ENCODE peak calls at places on chromosome 4, in eight cellular contexts. L is hepatocyte, N is MM.1S, E is GM23248, T is HCT116, Q is OCI-LY7, I is neural progenitor cell, J is GM23338. H is an unnamed sample. For H3K4me1, the result is how much of the 10 kb centered on the place peaks cover.

GRCh38 chr4:153222162-153222789 is 18.0 kb downstream of the TRIM2 start:
- DNase-seq in L (peak), N (peak), E (peak), T (no peak), Q (no peak), I (peak), J (peak), H (peak)

GRCh38 chr4:136818811-136819210 is 713.5 kb downstream of the PCDH18 start:
- DNase-seq in L (no peak), N (no peak), E (no peak), T (no peak), Q (no peak), I (no peak), J (no peak), H (no peak)

GRCh38 chr4:154807042-154807630 is 26.1 kb downstream of the RBM46 start:
- DNase-seq in L (peak), N (peak), E (peak), T (peak), Q (peak), I (peak), J (peak), H (peak)

GRCh38 chr4:125168531-125168930 is 146.2 kb upstream of the FAT4 start:
- DNase-seq in L (no peak), N (no peak), E (peak), T (no peak), Q (no peak), I (no peak), J (no peak), H (no peak)

GRCh38 chr4:20618010-20618409 is 82.2 kb upstream of the PACRGL start:
- DNase-seq in L (peak), N (no peak), E (no peak), T (no peak), Q (no peak), I (peak), J (no peak), H (no peak)

GRCh38 chr4:119626420-119626819 is 2.2 kb downstream of the PDE5A start:
- DNase-seq in L (no peak), N (no peak), E (peak), T (no peak), Q (no peak), I (no peak), J (no peak), H (no peak)

GRCh38 chr4:14415146-14415545 is 587.1 kb upstream of the CPEB2 start:
- DNase-seq in L (peak), N (no peak), E (peak), T (no peak), Q (no peak), I (peak), J (peak), H (peak)

GRCh38 chr4:94912606-94913005 is 154.9 kb downstream of the BMPR1B start:
- DNase-seq in L (no peak), N (no peak), E (no peak), T (no peak), Q (no peak), I (no peak), J (no peak), H (no peak)

GRCh38 chr4:153547520-153547919 is 81.4 kb downstream of the TMEM131L start:
- DNase-seq in L (no peak), N (no peak), E (no peak), T (no peak), Q (no peak), I (no peak), J (no peak), H (no peak)

GRCh38 chr4:18292411-18292810 is 270.9 kb upstream of the LCORL start:
- DNase-seq in L (no peak), N (no peak), E (no peak), T (no peak), Q (no peak), I (no peak), J (no peak), H (no peak)

GRCh38 chr4:86481429-86481828 is 112.7 kb upstream of the PTPN13 start:
- DNase-seq in L (no peak), N (no peak), E (no peak), T (no peak), Q (no peak), I (peak), J (peak), H (peak)

GRCh38 chr4:88613417-88613875 is 21.2 kb downstream of the HERC3 start:
- DNase-seq in L (no peak), N (no peak), E (no peak), T (no peak), Q (peak), I (no peak), J (peak), H (no peak)

GRCh38 chr4:176186721-176187395 is 8.5 kb downstream of the SPATA4 start:
- DNase-seq in L (no peak), N (no peak), E (no peak), T (no peak), Q (no peak), I (no peak), J (no peak), H (no peak)

GRCh38 chr4:184362338-184362737 is 112.0 kb downstream of the IRF2 start:
- DNase-seq in L (no peak), N (no peak), E (no peak), T (no peak), Q (no peak), I (no peak), J (no peak), H (no peak)

GRCh38 chr4:181647396-181648107 is 595.6 kb upstream of the TENM3 start:
- DNase-seq in L (no peak), N (no peak), E (peak), T (no peak), Q (no peak), I (peak), J (peak), H (no peak)

GRCh38 chr4:8182858-8183725 is 16.0 kb upstream of the SH3TC1 start:
- DNase-seq in L (peak), N (no peak), E (peak), T (peak), Q (no peak), I (no peak), J (no peak), H (peak)

GRCh38 chr4:185872747-185873380 is 60.9 kb upstream of the SORBS2 start:
- DNase-seq in L (no peak), N (no peak), E (no peak), T (peak), Q (no peak), I (no peak), J (no peak), H (no peak)

GRCh38 chr4:89222171-89222570 is 85.4 kb downstream of the GPRIN3 start:
- DNase-seq in L (peak), N (peak), E (no peak), T (peak), Q (no peak), I (no peak), J (no peak), H (peak)

GRCh38 chr4:167966161-167966560 is 126.2 kb upstream of the ANXA10 start:
- DNase-seq in L (no peak), N (no peak), E (no peak), T (no peak), Q (no peak), I (no peak), J (peak), H (peak)

GRCh38 chr4:105196523-105197145 is 50.0 kb downstream of the TET2 start:
- DNase-seq in L (no peak), N (no peak), E (peak), T (peak), Q (no peak), I (no peak), J (peak), H (peak)

GRCh38 chr4:125266901-125267601 is 47.7 kb upstream of the FAT4 start:
- DNase-seq in L (peak), N (no peak), E (peak), T (no peak), Q (no peak), I (no peak), J (no peak), H (peak)

GRCh38 chr4:15725608-15726007 is 22.7 kb downstream of the BST1 start:
- DNase-seq in L (no peak), N (no peak), E (no peak), T (no peak), Q (no peak), I (no peak), J (no peak), H (no peak)

GRCh38 chr4:109065006-109065405 is 237.5 kb downstream of the COL25A1 start:
- DNase-seq in L (no peak), N (no peak), E (no peak), T (no peak), Q (no peak), I (no peak), J (no peak), H (no peak)

GRCh38 chr4:5378002-5378401 is 326.7 kb downstream of the STK32B start:
- DNase-seq in L (no peak), N (no peak), E (peak), T (peak), Q (no peak), I (peak), J (peak), H (peak)

GRCh38 chr4:125440814-125441213 is 126.1 kb downstream of the FAT4 start:
- DNase-seq in L (no peak), N (no peak), E (no peak), T (no peak), Q (no peak), I (no peak), J (no peak), H (no peak)

GRCh38 chr4:153788064-153788418 is 842 bp downstream of the SFRP2 start:
- DNase-seq in L (no peak), N (no peak), E (no peak), T (no peak), Q (no peak), I (peak), J (peak), H (no peak)

GRCh38 chr4:23384741-23385140 is 505.1 kb downstream of the PPARGC1A start:
- DNase-seq in L (no peak), N (no peak), E (no peak), T (no peak), Q (no peak), I (no peak), J (no peak), H (peak)

GRCh38 chr4:109548655-109549054 is 11.4 kb upstream of the MCUB start:
- DNase-seq in L (peak), N (no peak), E (peak), T (no peak), Q (no peak), I (no peak), J (no peak), H (peak)

GRCh38 chr4:25144870-25145481 is 15.3 kb downstream of the SEPSECS start:
- DNase-seq in L (peak), N (peak), E (peak), T (peak), Q (peak), I (peak), J (peak), H (peak)

GRCh38 chr4:6892190-6892908 is 17.3 kb upstream of the TBC1D14 start:
- DNase-seq in L (peak), N (no peak), E (peak), T (no peak), Q (no peak), I (peak), J (peak), H (peak)

GRCh38 chr4:110449947-110450346 is 26.0 kb upstream of the ENPEP start:
- DNase-seq in L (peak), N (no peak), E (no peak), T (no peak), Q (no peak), I (no peak), J (no peak), H (no peak)

GRCh38 chr4:80007745-80008149 is 65.3 kb downstream of the ANTXR2 start:
- DNase-seq in L (no peak), N (no peak), E (no peak), T (no peak), Q (no peak), I (no peak), J (no peak), H (peak)

GRCh38 chr4:3898098-3898497 is 131.9 kb downstream of the ADRA2C start:
- DNase-seq in L (no peak), N (no peak), E (no peak), T (no peak), Q (no peak), I (no peak), J (no peak), H (no peak)

GRCh38 chr4:40194602-40195161 is 2.1 kb upstream of the RHOH start:
- DNase-seq in L (peak), N (peak), E (no peak), T (no peak), Q (peak), I (no peak), J (no peak), H (no peak)

GRCh38 chr4:122665148-122665547 is 44.3 kb upstream of the IL21 start:
- DNase-seq in L (no peak), N (no peak), E (peak), T (no peak), Q (no peak), I (no peak), J (no peak), H (no peak)

GRCh38 chr4:176949022-176949421 is 156.3 kb upstream of the VEGFC start:
- DNase-seq in L (no peak), N (no peak), E (no peak), T (no peak), Q (no peak), I (no peak), J (no peak), H (no peak)

GRCh38 chr4:148986951-148987350 is 544.7 kb upstream of the NR3C2 start:
- DNase-seq in L (no peak), N (no peak), E (no peak), T (peak), Q (no peak), I (no peak), J (no peak), H (peak)

GRCh38 chr4:655735-656151 is 18.3 kb downstream of the ATP5ME start:
- DNase-seq in L (no peak), N (no peak), E (no peak), T (no peak), Q (no peak), I (peak), J (no peak), H (no peak)
- H3K27ac ChIP-seq in L (no peak), N (no peak), E (no peak), T (no peak), Q (no peak), I (no peak), J (no peak), H (no peak)

DNA sequence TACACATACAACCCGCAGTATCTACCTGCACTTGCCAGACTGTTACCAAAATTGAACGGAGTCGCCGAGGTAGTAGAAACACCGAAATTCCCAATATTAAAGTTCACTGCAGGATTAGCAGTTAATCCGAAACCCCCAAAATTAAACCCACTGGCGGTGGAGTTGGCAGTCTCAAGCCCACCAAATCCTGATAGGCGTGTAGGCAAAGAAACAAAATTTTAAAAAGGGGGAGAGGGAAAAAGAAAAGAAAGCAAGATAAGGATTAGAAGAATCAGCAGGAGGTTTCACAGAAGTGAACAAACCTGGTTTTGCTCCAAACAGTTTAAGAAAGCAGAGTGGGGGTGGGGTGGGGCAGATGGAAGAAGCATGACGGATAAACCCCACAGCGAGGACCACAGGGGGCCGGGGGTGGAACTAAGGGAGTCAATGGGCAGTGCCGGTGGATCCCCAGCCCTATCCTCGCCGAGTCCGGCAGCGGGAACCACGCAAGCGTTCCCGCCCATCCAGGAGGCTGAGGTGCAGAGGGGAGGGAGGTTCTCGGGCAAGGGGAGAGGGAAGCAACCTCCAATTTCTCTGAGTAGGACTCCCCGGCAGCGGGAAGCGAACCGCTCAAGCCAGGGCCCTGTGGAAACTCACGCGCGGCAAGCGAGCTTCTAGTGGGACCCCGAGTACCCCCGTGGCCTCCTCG is 599 bp downstream of the NUP54 start:
- DNase-seq in L (peak), N (peak), E (peak), T (peak), Q (peak), I (peak), J (peak), H (peak)
- TF ChIP-seq EZH2phosphoT487 in L (no peak), N (no peak), E (no peak), T (no peak), Q (no peak), I (no peak), J (no peak), H (no peak)

DNA sequence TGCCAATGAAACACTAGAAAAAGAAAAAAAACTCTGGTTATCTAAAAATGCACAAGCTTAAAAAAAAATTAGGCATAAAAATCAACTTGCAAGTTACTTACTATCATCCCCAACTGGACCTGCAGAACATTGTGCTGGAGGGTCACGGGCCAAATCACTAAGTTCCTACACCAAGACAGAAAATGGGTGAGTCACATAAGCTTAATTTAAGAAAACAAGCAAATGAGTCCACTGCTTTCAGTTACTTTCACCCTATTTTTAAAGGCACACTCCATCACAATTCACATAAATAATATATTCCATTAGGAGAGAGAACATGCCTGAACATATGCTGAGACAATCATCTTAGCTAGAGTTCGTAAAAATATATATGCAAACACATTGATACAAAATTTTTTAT is 17.7 kb downstream of the UBE2D3 start:
- DNase-seq in L (no peak), N (no peak), E (peak), T (no peak), Q (no peak), I (no peak), J (no peak), H (no peak)
- H3K4me1 ChIP-seq in L (under half), N (under half), E (under half), T (under half), Q (under half), I (under half), J (under half), H (under half)

DNA sequence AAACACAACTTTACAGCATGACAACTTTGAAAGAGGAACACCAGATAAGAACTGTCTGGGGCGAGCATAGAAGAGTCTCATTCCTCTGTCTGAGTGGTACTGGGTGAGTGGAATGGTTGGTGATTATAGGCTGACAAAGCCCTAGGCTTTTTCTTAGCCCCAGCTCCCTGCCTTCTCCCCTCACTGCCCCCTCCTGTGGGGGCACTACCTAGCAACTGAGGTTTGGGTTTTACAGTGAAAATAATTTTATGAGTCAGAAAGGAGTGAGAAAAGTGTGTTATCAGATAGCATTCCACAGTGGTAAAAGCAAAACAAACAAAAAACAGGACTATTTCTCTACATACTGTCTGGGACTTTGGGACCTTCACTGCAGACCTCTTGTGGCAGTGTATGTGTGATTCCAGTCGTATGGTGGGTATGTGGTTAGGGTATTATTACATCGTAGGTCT is 10.5 kb upstream of the TMEM165 start:
- DNase-seq in L (peak), N (no peak), E (no peak), T (no peak), Q (no peak), I (no peak), J (no peak), H (peak)
- H3K27ac ChIP-seq in L (peak), N (no peak), E (no peak), T (no peak), Q (no peak), I (no peak), J (no peak), H (no peak)

GRCh38 chr4:145805490-145805889 is 125.5 kb downstream of the C4orf51 start:
- DNase-seq in L (peak), N (no peak), E (no peak), T (no peak), Q (no peak), I (no peak), J (peak), H (no peak)
- TF ChIP-seq EZH2phosphoT487 in L (no peak), N (no peak), E (no peak), T (no peak), Q (no peak), I (no peak), J (no peak), H (no peak)

DNA sequence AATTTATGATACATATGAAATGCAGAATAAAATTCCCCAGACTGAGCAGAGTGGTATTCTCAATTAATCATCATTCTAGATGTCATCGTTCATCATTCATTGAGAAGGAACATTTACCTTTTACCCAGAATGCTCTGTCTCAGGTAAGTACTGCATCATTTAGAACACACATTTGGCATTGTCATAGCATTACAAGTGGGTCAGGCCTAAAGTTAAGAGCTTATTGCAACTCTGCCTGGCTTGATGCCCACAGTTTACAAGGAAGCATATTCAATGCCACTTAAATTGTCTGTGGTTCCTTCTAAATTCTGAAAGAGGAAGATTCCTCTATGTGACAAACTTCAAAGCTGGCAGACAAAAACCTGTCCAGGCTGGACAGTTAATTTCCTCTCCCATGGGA is 87.3 kb downstream of the CAMK2D start:
- DNase-seq in L (no peak), N (no peak), E (peak), T (no peak), Q (peak), I (no peak), J (no peak), H (no peak)
- H3K4me1 ChIP-seq in L (under half), N (under half), E (under half), T (under half), Q (half or more), I (under half), J (under half), H (under half)

GRCh38 chr4:76984788-76985211 is 35.2 kb downstream of the SEPTIN11 start:
- DNase-seq in L (peak), N (peak), E (peak), T (no peak), Q (no peak), I (peak), J (no peak), H (peak)
- H3K27ac ChIP-seq in L (peak), N (peak), E (peak), T (no peak), Q (no peak), I (no peak), J (no peak), H (no peak)

H was measured in PC-3.